ENCODE peak calls at places on chromosomes 3 and 15, in nine cellular contexts. M, J, Q, I, D, P, X, N and T are unnamed samples.

GRCh38 chr3:119257654-119258410 is 17.2 kb upstream of the B4GALT4 start:
- DNase-seq in M (peak; percentile 17), P (no peak), I (peak; percentile 33), D (no peak), N (no peak), X (no peak), Q (no peak), J (no peak), T (no peak)

GRCh38 chr15:30954674-30955073 is 36.8 kb downstream of the MTMR10 start:
- DNase-seq in Q (no peak), N (no peak), P (no peak), I (peak; percentile 16), X (no peak), D (no peak), M (no peak), J (no peak), T (no peak)

GRCh38 chr15:65211157-65211982 is at the start of gene CILP:
- DNase-seq in I (peak; percentile 33), J (no peak), D (no peak), P (no peak), N (no peak), Q (no peak), X (no peak), M (peak; percentile 9), T (no peak)

GRCh38 chr15:59543721-59544547 is 67.6 kb upstream of the GCNT3 start:
- DNase-seq in P (no peak), J (peak; percentile 33), X (no peak), N (no peak), D (no peak), Q (no peak), I (no peak), M (no peak), T (no peak)

GRCh38 chr3:17115186-17115585 is 230.4 kb downstream of the PLCL2 start:
- DNase-seq in P (no peak), N (peak; percentile 1), Q (no peak), J (no peak), I (peak; percentile 55), D (no peak), M (no peak), X (no peak), T (no peak)

GRCh38 chr15:30043211-30043655 is 39.5 kb upstream of the GOLGA8J start:
- DNase-seq in J (no peak), Q (peak; percentile 5), X (no peak), D (no peak), I (peak; percentile 34), N (peak; percentile 44), M (peak; percentile 46), P (no peak), T (no peak)

GRCh38 chr15:41979493-41980266 is 7.3 kb upstream of the EHD4 start:
- DNase-seq in N (no peak), J (no peak), M (no peak), P (no peak), D (no peak), X (no peak), I (no peak), Q (no peak), T (no peak)

GRCh38 chr3:192825657-192826200 is 91.9 kb downstream of the MB21D2 start:
- DNase-seq in I (peak; percentile 67), D (no peak), N (no peak), J (peak; percentile 6), P (no peak), X (no peak), Q (no peak), M (peak; percentile 80), T (no peak)

GRCh38 chr3:27633224-27633545 is 88.9 kb downstream of the EOMES start:
- DNase-seq in J (peak; percentile 72), Q (peak; percentile 4), I (peak; percentile 60), D (no peak), X (no peak), M (no peak), P (no peak), N (peak; percentile 55), T (no peak)

GRCh38 chr3:100184960-100185566 is 70.8 kb upstream of the FILIP1L start:
- DNase-seq in Q (no peak), N (no peak), P (no peak), J (no peak), D (no peak), X (no peak), M (no peak), I (no peak), T (no peak)

GRCh38 chr3:151430821-151431484 is 29.9 kb downstream of the IGSF10 start:
- DNase-seq in Q (no peak), D (no peak), N (no peak), I (no peak), J (no peak), P (no peak), M (no peak), X (no peak), T (no peak)

GRCh38 chr3:127848131-127849129 is 26.1 kb upstream of the MGLL start:
- DNase-seq in D (no peak), X (no peak), I (peak; percentile 12), M (peak; percentile 41), J (no peak), Q (no peak), P (no peak), N (no peak), T (no peak)

GRCh38 chr3:182138388-182138787 is 426.7 kb downstream of the SOX2 start:
- DNase-seq in M (no peak), D (no peak), Q (no peak), P (no peak), J (no peak), X (no peak), N (no peak), I (no peak), T (no peak)

GRCh38 chr3:165196577-165197561 is 685 bp upstream of the SLITRK3 start:
- DNase-seq in P (no peak), N (peak; percentile 12), D (no peak), J (no peak), X (no peak), I (peak; percentile 6), Q (no peak), M (no peak), T (no peak)

GRCh38 chr3:177618873-177619771 is 421.8 kb upstream of the TBL1XR1 start:
- DNase-seq in M (peak; percentile 59), N (peak; percentile 4), P (no peak), X (no peak), J (no peak), I (peak; percentile 86), Q (no peak), D (peak; percentile 37), T (no peak)

GRCh38 chr3:59469948-59470723 is 420.3 kb upstream of the CFAP20DC start:
- DNase-seq in N (no peak), J (no peak), X (no peak), P (no peak), I (peak; percentile 82), D (peak; percentile 16), Q (no peak), M (no peak), T (no peak)

GRCh38 chr3:10601131-10601856 is 95.9 kb upstream of the ATP2B2 start:
- DNase-seq in I (peak; percentile 62), Q (no peak), N (no peak), X (no peak), J (no peak), M (no peak), P (no peak), D (no peak), T (no peak)

GRCh38 chr3:188510366-188510765 is 356.4 kb downstream of the LPP start:
- DNase-seq in J (no peak), Q (no peak), X (no peak), P (no peak), N (no peak), D (no peak), I (peak; percentile 95), M (no peak), T (no peak)